ENCODE peak calls at places on chromosomes 13 and 19, in seven cellular contexts. T, K, N, D, J, L and R are unnamed samples.

GRCh38 chr13:41064493-41064892 is 3.2 kb downstream of the WBP4 start:
- DNase-seq in T (peak), K (peak), N (no peak), D (no peak), J (peak), L (no peak), R (no peak)

GRCh38 chr13:71817335-71817734 is 49.7 kb downstream of the DACH1 start:
- DNase-seq in T (no peak), K (no peak), N (no peak), D (no peak), J (no peak), L (no peak), R (no peak)

GRCh38 chr13:54658771-54659170 is 1630.2 kb downstream of the OLFM4 start:
- DNase-seq in T (no peak), K (no peak), N (no peak), D (no peak), J (no peak), L (no peak), R (no peak)

GRCh38 chr19:17121736-17122293 is 46.2 kb downstream of the MYO9B start:
- DNase-seq in T (peak), K (peak), N (no peak), D (no peak), J (peak), L (no peak), R (no peak)

GRCh38 chr13:102877285-102877684 is 31.5 kb downstream of the ERCC5 start:
- DNase-seq in T (peak), K (no peak), N (no peak), D (no peak), J (peak), L (peak), R (no peak)

GRCh38 chr13:110642291-110642981 is 27.1 kb downstream of the NAXD start:
- DNase-seq in T (no peak), K (no peak), N (no peak), D (no peak), J (no peak), L (no peak), R (no peak)

GRCh38 chr19:41937525-41937924 is 9.3 kb upstream of the ERFL start:
- DNase-seq in T (no peak), K (no peak), N (no peak), D (no peak), J (no peak), L (no peak), R (no peak)

GRCh38 chr19:7953060-7953459 is 9.6 kb upstream of the TIMM44 start:
- DNase-seq in T (peak), K (peak), N (no peak), D (no peak), J (peak), L (no peak), R (no peak)

GRCh38 chr19:5470264-5470671 is 15.1 kb downstream of the ZNRF4 start:
- DNase-seq in T (no peak), K (no peak), N (no peak), D (no peak), J (no peak), L (no peak), R (no peak)

GRCh38 chr13:98778749-98779148 is 26.3 kb upstream of the SLC15A1 start:
- DNase-seq in T (peak), K (peak), N (no peak), D (no peak), J (no peak), L (no peak), R (no peak)

GRCh38 chr13:89115307-89115706 is 1444.1 kb downstream of the SLITRK5 start:
- DNase-seq in T (no peak), K (no peak), N (no peak), D (no peak), J (no peak), L (no peak), R (no peak)
- TF ChIP-seq CTCF in T (peak), K (peak), N (no peak), D (no peak), J (no peak), L (no peak), R (no peak)

GRCh38 chr19:45729774-45730388 is 815 bp downstream of the FBXO46 start:
- DNase-seq in T (peak), K (no peak), N (no peak), D (no peak), J (no peak), L (no peak), R (no peak)

GRCh38 chr19:45733160-45733810 is at the start of gene MEIOSIN:
- DNase-seq in T (no peak), K (no peak), N (no peak), D (no peak), J (no peak), L (no peak), R (no peak)

GRCh38 chr19:45730389-45731288 is at the start of gene FBXO46:
- DNase-seq in T (peak), K (peak), N (peak), D (peak), J (peak), L (peak), R (peak)
- TF ChIP-seq CTCF in T (peak), K (peak), N (peak), D (no peak), J (peak), L (no peak), R (peak)

DNA sequence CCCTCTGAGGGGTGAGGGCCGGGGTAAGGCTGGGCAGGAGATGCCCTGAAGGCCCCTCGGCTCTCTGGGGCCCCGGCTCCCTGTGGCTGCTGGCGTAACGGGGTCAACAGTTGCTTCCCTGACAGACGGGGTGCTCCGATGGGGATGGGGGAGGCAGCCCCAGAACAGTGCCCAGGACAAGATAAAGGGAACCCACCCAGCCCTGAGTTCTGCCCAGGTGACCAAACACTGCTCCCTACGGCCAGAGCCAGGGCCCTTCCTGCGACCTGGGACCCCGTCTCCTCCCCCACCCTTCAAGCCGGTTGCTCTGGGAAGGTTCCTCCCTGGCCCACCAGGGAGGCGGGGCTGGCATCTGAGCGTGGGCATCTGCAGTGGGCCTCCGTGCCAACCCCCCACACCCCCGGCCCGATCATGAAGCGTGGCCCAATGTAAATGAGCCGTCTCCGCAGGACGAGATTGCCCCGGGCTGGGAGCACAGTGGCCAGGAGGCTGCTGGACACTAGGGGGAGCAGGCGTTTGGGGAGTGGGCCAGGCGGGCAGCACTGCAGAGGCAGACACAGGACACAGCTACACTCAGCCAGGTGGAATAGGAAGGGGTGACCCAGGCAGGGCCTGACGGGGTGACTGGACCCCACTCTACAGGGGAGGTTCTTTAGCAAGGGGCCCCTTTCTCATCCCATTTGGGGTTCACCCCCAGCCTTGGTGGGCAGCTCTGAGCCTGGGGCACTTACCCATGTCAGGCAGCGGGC is 1.1 kb upstream of the NKPD1 start:
- DNase-seq in T (peak), K (peak), N (peak), D (no peak), J (peak), L (peak), R (no peak)
- TF ChIP-seq CTCF in T (peak), K (peak), N (peak), D (no peak), J (peak), L (peak), R (peak)

GRCh38 chr13:73136776-73137175 is 78.0 kb downstream of the KLF5 start:
- DNase-seq in T (no peak), K (no peak), N (peak), D (no peak), J (peak), L (no peak), R (no peak)

GRCh38 chr13:73129023-73129422 is 70.2 kb downstream of the KLF5 start:
- DNase-seq in T (no peak), K (no peak), N (no peak), D (no peak), J (peak), L (no peak), R (no peak)

GRCh38 chr13:73133536-73133935 is 74.7 kb downstream of the KLF5 start:
- DNase-seq in T (no peak), K (peak), N (no peak), D (no peak), J (no peak), L (no peak), R (no peak)

DNA sequence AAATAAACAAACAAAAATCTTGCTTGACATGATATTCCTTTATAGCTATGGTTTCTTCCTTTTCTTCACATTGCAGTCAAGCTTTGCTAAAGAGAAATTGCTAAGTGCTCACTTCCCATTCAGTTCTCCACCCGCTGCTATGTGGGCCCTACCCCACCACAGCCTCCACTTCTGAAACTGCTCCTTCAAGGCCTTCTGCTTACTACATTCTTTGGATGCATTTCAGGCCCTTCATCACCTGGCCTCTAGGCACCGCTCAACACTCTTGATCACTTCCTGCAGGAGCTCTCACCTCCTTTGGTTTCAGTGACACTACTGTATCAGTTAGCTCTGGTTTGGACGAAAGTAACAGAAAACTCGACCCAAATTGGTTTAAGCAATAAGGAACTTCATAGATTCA is 72.4 kb downstream of the KLF5 start:
- DNase-seq in T (no peak), K (no peak), N (no peak), D (no peak), J (no peak), L (no peak), R (no peak)
- TF ChIP-seq CTCF in T (no peak), K (no peak), N (no peak), D (no peak), J (no peak), L (no peak), R (no peak)

DNA sequence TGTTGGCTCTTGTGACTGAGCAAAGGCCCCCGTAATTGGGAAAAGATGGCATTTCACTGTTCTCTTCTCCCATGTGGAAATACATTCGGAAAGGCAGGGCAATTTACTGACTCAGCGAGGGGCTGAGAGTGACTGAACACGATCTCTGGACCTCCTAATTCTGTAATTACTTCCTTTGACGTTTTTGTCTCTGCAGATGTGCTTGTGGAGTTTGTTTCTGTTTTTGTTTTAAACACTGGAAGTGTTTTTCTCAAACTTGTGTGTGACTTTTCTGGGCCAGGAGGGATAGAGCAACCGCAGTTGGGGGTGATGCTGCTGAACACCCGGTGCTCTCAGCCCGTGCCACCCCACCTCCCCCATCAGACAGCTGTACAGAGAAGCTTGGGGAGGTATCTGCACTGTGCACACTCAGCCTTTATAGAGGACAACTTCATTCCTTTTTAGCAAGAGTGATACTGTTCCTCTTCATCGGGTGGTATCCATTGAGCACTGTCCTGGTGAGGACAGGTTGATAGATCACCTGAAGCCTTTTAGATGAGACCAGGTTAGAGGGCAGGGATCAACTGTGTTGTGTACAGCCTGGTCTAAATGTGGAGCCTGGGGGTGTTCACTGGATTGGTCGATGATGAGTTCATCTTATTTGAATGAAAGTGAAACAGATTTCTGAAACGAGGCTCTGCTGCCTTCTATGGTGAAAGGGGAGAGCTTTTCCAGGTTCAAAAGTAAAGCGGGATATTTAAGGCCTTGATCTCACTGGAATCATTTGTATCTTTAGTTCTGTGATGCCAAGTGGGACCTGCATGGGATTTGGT is 117.4 kb downstream of the ESD start:
- DNase-seq in T (peak), K (peak), N (no peak), D (no peak), J (peak), L (no peak), R (no peak)
- TF ChIP-seq CTCF in T (peak), K (no peak), N (peak), D (no peak), J (peak), L (no peak), R (no peak)